ENCODE peak calls at places on chromosomes 4 and X, in six cellular contexts. One of them, this sample, is unnamed.

GRCh38 chrX:22060451-22060940 is 28.4 kb downstream of the PHEX start:
- DNase-seq in HL-60: no peak
- DNase-seq in stomach: no peak
- DNase-seq in right atrium auricular region: no peak
- DNase-seq in HCT116: no peak
- DNase-seq in Peyer's patch: no peak
- DNase-seq in this sample: peak; percentile 32

GRCh38 chr4:155972098-155972497 is 18.4 kb upstream of the CTSO start:
- DNase-seq in HL-60: no peak
- DNase-seq in stomach: no peak
- DNase-seq in right atrium auricular region: no peak
- DNase-seq in HCT116: peak; percentile 19
- DNase-seq in Peyer's patch: no peak
- DNase-seq in this sample: peak; percentile 22

GRCh38 chr4:1418494-1419285 is 12.4 kb upstream of the NKX1-1 start:
- DNase-seq in HL-60: no peak
- DNase-seq in stomach: peak; percentile 18
- DNase-seq in right atrium auricular region: peak; percentile 42
- DNase-seq in HCT116: no peak
- DNase-seq in Peyer's patch: no peak
- DNase-seq in this sample: no peak

GRCh38 chrX:37824491-37825224 is 22.7 kb downstream of the DYNLT3 start:
- DNase-seq in HL-60: no peak
- DNase-seq in stomach: no peak
- DNase-seq in right atrium auricular region: no peak
- DNase-seq in HCT116: no peak
- DNase-seq in Peyer's patch: no peak
- DNase-seq in this sample: no peak

GRCh38 chr4:168291242-168291641 is 27.3 kb downstream of the DDX60 start:
- DNase-seq in HL-60: no peak
- DNase-seq in stomach: no peak
- DNase-seq in right atrium auricular region: no peak
- DNase-seq in HCT116: no peak
- DNase-seq in Peyer's patch: no peak
- DNase-seq in this sample: no peak

GRCh38 chrX:10618911-10619310 is 1.5 kb downstream of the MID1 start:
- DNase-seq in HL-60: no peak
- DNase-seq in stomach: no peak
- DNase-seq in right atrium auricular region: no peak
- DNase-seq in HCT116: no peak
- DNase-seq in Peyer's patch: no peak
- DNase-seq in this sample: peak; percentile 20

GRCh38 chr4:80005863-80006262 is 67.2 kb downstream of the ANTXR2 start:
- DNase-seq in HL-60: no peak
- DNase-seq in stomach: no peak
- DNase-seq in right atrium auricular region: no peak
- DNase-seq in HCT116: no peak
- DNase-seq in Peyer's patch: no peak
- DNase-seq in this sample: no peak

GRCh38 chr4:100806988-100807387 is 289.2 kb upstream of the EMCN start:
- DNase-seq in HL-60: no peak
- DNase-seq in stomach: no peak
- DNase-seq in right atrium auricular region: no peak
- DNase-seq in HCT116: no peak
- DNase-seq in Peyer's patch: no peak
- DNase-seq in this sample: no peak

GRCh38 chrX:100995469-100995868 is 26.0 kb downstream of the ARL13A start:
- DNase-seq in HL-60: no peak
- DNase-seq in stomach: no peak
- DNase-seq in right atrium auricular region: no peak
- DNase-seq in HCT116: peak; percentile 41
- DNase-seq in Peyer's patch: no peak
- DNase-seq in this sample: no peak

GRCh38 chr4:155973639-155974475 is 20.2 kb upstream of the CTSO start:
- DNase-seq in HL-60: no peak
- DNase-seq in stomach: no peak
- DNase-seq in right atrium auricular region: no peak
- DNase-seq in HCT116: no peak
- DNase-seq in Peyer's patch: no peak
- DNase-seq in this sample: no peak

GRCh38 chr4:147570616-147571015 is 46.6 kb upstream of the TMEM184C start:
- DNase-seq in HL-60: no peak
- DNase-seq in stomach: no peak
- DNase-seq in right atrium auricular region: no peak
- DNase-seq in HCT116: no peak
- DNase-seq in Peyer's patch: no peak
- DNase-seq in this sample: no peak

GRCh38 chrX:41095962-41096955 is 11.0 kb downstream of the USP9X start:
- DNase-seq in HL-60: no peak
- DNase-seq in stomach: no peak
- DNase-seq in right atrium auricular region: no peak
- DNase-seq in HCT116: no peak
- DNase-seq in Peyer's patch: no peak
- DNase-seq in this sample: no peak

GRCh38 chr4:144204431-144204830 is 63.9 kb upstream of the GYPA start:
- DNase-seq in HL-60: no peak
- DNase-seq in stomach: no peak
- DNase-seq in right atrium auricular region: no peak
- DNase-seq in HCT116: no peak
- DNase-seq in Peyer's patch: no peak
- DNase-seq in this sample: no peak

GRCh38 chr4:74413265-74413664 is 31.7 kb upstream of the AREG start:
- DNase-seq in HL-60: no peak
- DNase-seq in stomach: no peak
- DNase-seq in right atrium auricular region: no peak
- DNase-seq in HCT116: no peak
- DNase-seq in Peyer's patch: no peak
- DNase-seq in this sample: no peak

GRCh38 chr4:109164011-109164410 is 138.4 kb downstream of the COL25A1 start:
- DNase-seq in HL-60: no peak
- DNase-seq in stomach: no peak
- DNase-seq in right atrium auricular region: no peak
- DNase-seq in HCT116: no peak
- DNase-seq in Peyer's patch: no peak
- DNase-seq in this sample: peak; percentile 17

GRCh38 chr4:158519226-158519625 is 2.5 kb upstream of the RXFP1 start:
- DNase-seq in HL-60: no peak
- DNase-seq in stomach: no peak
- DNase-seq in right atrium auricular region: no peak
- DNase-seq in HCT116: no peak
- DNase-seq in Peyer's patch: no peak
- DNase-seq in this sample: no peak

GRCh38 chr4:37216209-37216608 is 28.3 kb upstream of the NWD2 start:
- DNase-seq in HL-60: no peak
- DNase-seq in stomach: no peak
- DNase-seq in right atrium auricular region: no peak
- DNase-seq in HCT116: no peak
- DNase-seq in Peyer's patch: no peak
- DNase-seq in this sample: no peak
- TF ChIP-seq CTCF in HL-60: no peak
- TF ChIP-seq CTCF in stomach: no peak
- TF ChIP-seq CTCF in right atrium auricular region: no peak
- TF ChIP-seq CTCF in HCT116: no peak
- TF ChIP-seq CTCF in Peyer's patch: no peak
- TF ChIP-seq CTCF in this sample: no peak

DNA sequence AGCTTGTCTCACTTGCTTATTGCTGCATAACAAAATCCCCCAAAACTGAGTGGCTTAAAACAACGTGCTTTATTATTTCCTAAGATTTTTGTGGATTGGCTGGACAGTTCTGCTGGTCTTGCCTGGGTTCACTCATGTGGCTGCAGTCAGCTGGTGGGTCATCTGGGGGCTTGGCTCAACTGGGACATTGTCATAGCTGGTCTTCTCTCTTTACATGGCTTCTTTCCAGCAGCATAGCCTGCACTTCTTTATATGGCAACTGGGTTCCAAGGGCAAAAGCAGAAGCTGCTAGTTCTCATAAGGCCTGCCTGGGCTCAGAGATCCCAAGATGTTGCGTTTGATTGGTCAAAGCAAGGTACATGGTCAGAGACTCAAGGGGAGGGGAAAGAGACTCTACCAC is 33.7 kb upstream of the STAG2 start:
- DNase-seq in HL-60: no peak
- DNase-seq in stomach: no peak
- DNase-seq in right atrium auricular region: no peak
- DNase-seq in HCT116: no peak
- DNase-seq in Peyer's patch: no peak
- DNase-seq in this sample: no peak
- TF ChIP-seq CTCF in HL-60: no peak
- TF ChIP-seq CTCF in stomach: no peak
- TF ChIP-seq CTCF in right atrium auricular region: no peak
- TF ChIP-seq CTCF in HCT116: no peak
- TF ChIP-seq CTCF in Peyer's patch: no peak
- TF ChIP-seq CTCF in this sample: no peak

GRCh38 chr4:17785858-17786257 is 4.4 kb upstream of the FAM184B start:
- DNase-seq in HL-60: no peak
- DNase-seq in stomach: no peak
- DNase-seq in right atrium auricular region: no peak
- DNase-seq in HCT116: no peak
- DNase-seq in Peyer's patch: no peak
- DNase-seq in this sample: no peak
- TF ChIP-seq CTCF in HL-60: no peak
- TF ChIP-seq CTCF in stomach: no peak
- TF ChIP-seq CTCF in right atrium auricular region: no peak
- TF ChIP-seq CTCF in HCT116: peak; percentile 16
- TF ChIP-seq CTCF in Peyer's patch: no peak
- TF ChIP-seq CTCF in this sample: no peak

GRCh38 chr4:185112104-185112503 is 31.0 kb upstream of the SLC25A4 start:
- DNase-seq in HL-60: no peak
- DNase-seq in stomach: peak; percentile 58
- DNase-seq in right atrium auricular region: peak; percentile 73
- DNase-seq in HCT116: peak; percentile 97
- DNase-seq in Peyer's patch: no peak
- DNase-seq in this sample: peak; percentile 69
- TF ChIP-seq CTCF in HL-60: no peak
- TF ChIP-seq CTCF in stomach: no peak
- TF ChIP-seq CTCF in right atrium auricular region: no peak
- TF ChIP-seq CTCF in HCT116: no peak
- TF ChIP-seq CTCF in Peyer's patch: no peak
- TF ChIP-seq CTCF in this sample: no peak

DNA sequence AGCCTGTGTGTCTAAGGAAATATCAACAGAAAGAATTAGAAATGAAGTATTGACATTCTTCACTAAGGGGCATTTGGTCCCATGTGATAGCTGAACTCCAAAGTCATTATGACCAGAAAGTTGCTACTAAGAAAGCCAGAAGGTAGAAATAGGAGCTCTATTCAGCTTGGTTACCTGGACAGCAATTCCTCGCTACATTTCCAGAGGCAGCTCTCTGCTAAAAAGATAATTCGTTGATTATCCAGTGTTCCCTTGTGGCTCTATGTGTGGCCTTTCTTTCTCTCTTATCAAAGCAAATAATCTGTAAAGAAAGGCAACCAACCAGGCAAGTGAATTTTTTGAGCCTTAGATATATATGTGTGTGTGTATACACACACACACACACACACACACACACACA is 341.3 kb downstream of the ADGRL3 start:
- DNase-seq in HL-60: no peak
- DNase-seq in stomach: no peak
- DNase-seq in right atrium auricular region: no peak
- DNase-seq in HCT116: no peak
- DNase-seq in Peyer's patch: no peak
- DNase-seq in this sample: no peak
- TF ChIP-seq CTCF in HL-60: no peak
- TF ChIP-seq CTCF in stomach: no peak
- TF ChIP-seq CTCF in right atrium auricular region: no peak
- TF ChIP-seq CTCF in HCT116: no peak
- TF ChIP-seq CTCF in Peyer's patch: no peak
- TF ChIP-seq CTCF in this sample: no peak

DNA sequence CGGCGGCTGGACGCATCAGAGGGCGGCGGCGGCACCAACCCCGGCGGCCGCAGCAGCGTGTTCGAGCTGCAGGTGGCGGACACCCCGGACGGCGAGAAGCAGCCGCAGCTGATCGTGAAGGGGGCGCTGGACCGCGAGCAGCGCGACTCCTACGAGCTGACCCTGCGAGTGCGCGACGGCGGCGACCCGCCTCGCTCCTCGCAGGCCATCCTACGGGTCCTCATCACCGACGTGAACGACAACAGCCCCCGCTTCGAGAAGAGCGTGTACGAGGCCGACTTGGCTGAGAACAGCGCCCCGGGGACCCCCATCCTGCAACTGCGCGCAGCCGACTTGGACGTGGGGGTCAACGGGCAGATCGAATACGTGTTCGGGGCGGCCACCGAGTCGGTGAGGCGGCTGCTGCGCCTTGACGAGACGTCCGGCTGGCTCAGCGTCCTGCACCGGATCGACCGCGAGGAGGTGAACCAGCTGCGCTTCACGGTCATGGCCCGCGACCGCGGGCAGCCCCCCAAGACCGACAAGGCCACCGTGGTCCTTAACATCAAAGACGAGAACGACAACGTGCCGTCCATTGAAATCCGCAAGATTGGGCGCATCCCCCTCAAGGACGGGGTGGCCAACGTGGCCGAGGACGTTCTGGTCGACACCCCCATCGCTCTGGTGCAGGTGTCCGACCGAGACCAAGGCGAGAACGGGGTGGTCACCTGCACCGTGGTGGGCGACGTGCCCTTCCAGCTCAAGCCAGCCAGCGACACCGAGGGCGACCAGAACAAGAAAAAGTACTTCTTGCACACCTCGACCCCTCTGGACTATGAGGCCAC is 2.1 kb downstream of the PCDH7 start:
- DNase-seq in HL-60: no peak
- DNase-seq in stomach: no peak
- DNase-seq in right atrium auricular region: no peak
- DNase-seq in HCT116: no peak
- DNase-seq in Peyer's patch: peak; percentile 42
- DNase-seq in this sample: no peak
- TF ChIP-seq CTCF in HL-60: no peak
- TF ChIP-seq CTCF in stomach: no peak
- TF ChIP-seq CTCF in right atrium auricular region: no peak
- TF ChIP-seq CTCF in HCT116: no peak
- TF ChIP-seq CTCF in Peyer's patch: no peak
- TF ChIP-seq CTCF in this sample: no peak